ENCODE peak calls at places on chromosomes 16 and 17, in six cellular contexts. One of them, this sample, is unnamed.

GRCh38 chr16:9256196-9256595 is 164.8 kb downstream of the HAPSTR1 start:
- DNase-seq in tibial nerve: no peak
- DNase-seq in left ventricle myocardium inferior: peak
- DNase-seq in CD4-positive, alpha-beta T cell: no peak
- DNase-seq in lung: no peak
- DNase-seq in substantia nigra: peak
- DNase-seq in this sample: peak

GRCh38 chr16:89122322-89122831 is 28.7 kb downstream of the ACSF3 start:
- DNase-seq in tibial nerve: no peak
- DNase-seq in left ventricle myocardium inferior: no peak
- DNase-seq in CD4-positive, alpha-beta T cell: peak
- DNase-seq in lung: peak
- DNase-seq in substantia nigra: no peak
- DNase-seq in this sample: peak

GRCh38 chr16:54284319-54284930 is 2.2 kb downstream of the IRX3 start:
- DNase-seq in tibial nerve: no peak
- DNase-seq in left ventricle myocardium inferior: no peak
- DNase-seq in CD4-positive, alpha-beta T cell: no peak
- DNase-seq in lung: no peak
- DNase-seq in substantia nigra: no peak
- DNase-seq in this sample: no peak

GRCh38 chr16:48542020-48542473 is 67.9 kb downstream of the N4BP1 start:
- DNase-seq in tibial nerve: peak
- DNase-seq in left ventricle myocardium inferior: peak
- DNase-seq in CD4-positive, alpha-beta T cell: no peak
- DNase-seq in lung: peak
- DNase-seq in substantia nigra: peak
- DNase-seq in this sample: peak

GRCh38 chr16:68072038-68072695 is 13.0 kb upstream of the NFATC3 start:
- DNase-seq in tibial nerve: peak
- DNase-seq in left ventricle myocardium inferior: no peak
- DNase-seq in CD4-positive, alpha-beta T cell: no peak
- DNase-seq in lung: no peak
- DNase-seq in substantia nigra: no peak
- DNase-seq in this sample: no peak

GRCh38 chr16:89697161-89697615 is 4.3 kb downstream of the SPATA2L start:
- DNase-seq in tibial nerve: no peak
- DNase-seq in left ventricle myocardium inferior: no peak
- DNase-seq in CD4-positive, alpha-beta T cell: no peak
- DNase-seq in lung: no peak
- DNase-seq in substantia nigra: no peak
- DNase-seq in this sample: no peak

GRCh38 chr16:72371307-72372081 is 199.5 kb upstream of the PMFBP1 start:
- DNase-seq in tibial nerve: no peak
- DNase-seq in left ventricle myocardium inferior: no peak
- DNase-seq in CD4-positive, alpha-beta T cell: no peak
- DNase-seq in lung: no peak
- DNase-seq in substantia nigra: no peak
- DNase-seq in this sample: no peak

GRCh38 chr17:28741358-28742349 is 2.2 kb upstream of the TRAF4 start:
- DNase-seq in tibial nerve: no peak
- DNase-seq in left ventricle myocardium inferior: no peak
- DNase-seq in CD4-positive, alpha-beta T cell: no peak
- DNase-seq in lung: no peak
- DNase-seq in substantia nigra: no peak
- DNase-seq in this sample: no peak

GRCh38 chr17:58310511-58311428 is 17.8 kb downstream of the TSPOAP1 start:
- DNase-seq in tibial nerve: no peak
- DNase-seq in left ventricle myocardium inferior: no peak
- DNase-seq in CD4-positive, alpha-beta T cell: no peak
- DNase-seq in lung: peak
- DNase-seq in substantia nigra: no peak
- DNase-seq in this sample: no peak

GRCh38 chr17:11495616-11496015 is 102.7 kb upstream of the DNAH9 start:
- DNase-seq in tibial nerve: no peak
- DNase-seq in left ventricle myocardium inferior: no peak
- DNase-seq in CD4-positive, alpha-beta T cell: no peak
- DNase-seq in lung: no peak
- DNase-seq in substantia nigra: no peak
- DNase-seq in this sample: no peak

GRCh38 chr16:22321340-22322001 is 24.3 kb downstream of the POLR3E start:
- DNase-seq in tibial nerve: peak
- DNase-seq in left ventricle myocardium inferior: peak
- DNase-seq in CD4-positive, alpha-beta T cell: peak
- DNase-seq in lung: peak
- DNase-seq in substantia nigra: peak
- DNase-seq in this sample: peak

GRCh38 chr16:86565644-86566511 is 751 bp upstream of the FOXC2 start:
- DNase-seq in tibial nerve: no peak
- DNase-seq in left ventricle myocardium inferior: no peak
- DNase-seq in CD4-positive, alpha-beta T cell: no peak
- DNase-seq in lung: no peak
- DNase-seq in substantia nigra: no peak
- DNase-seq in this sample: no peak

GRCh38 chr17:1753767-1754429 is 8.0 kb upstream of the SERPINF1 start:
- DNase-seq in tibial nerve: no peak
- DNase-seq in left ventricle myocardium inferior: no peak
- DNase-seq in CD4-positive, alpha-beta T cell: no peak
- DNase-seq in lung: no peak
- DNase-seq in substantia nigra: no peak
- DNase-seq in this sample: no peak

DNA sequence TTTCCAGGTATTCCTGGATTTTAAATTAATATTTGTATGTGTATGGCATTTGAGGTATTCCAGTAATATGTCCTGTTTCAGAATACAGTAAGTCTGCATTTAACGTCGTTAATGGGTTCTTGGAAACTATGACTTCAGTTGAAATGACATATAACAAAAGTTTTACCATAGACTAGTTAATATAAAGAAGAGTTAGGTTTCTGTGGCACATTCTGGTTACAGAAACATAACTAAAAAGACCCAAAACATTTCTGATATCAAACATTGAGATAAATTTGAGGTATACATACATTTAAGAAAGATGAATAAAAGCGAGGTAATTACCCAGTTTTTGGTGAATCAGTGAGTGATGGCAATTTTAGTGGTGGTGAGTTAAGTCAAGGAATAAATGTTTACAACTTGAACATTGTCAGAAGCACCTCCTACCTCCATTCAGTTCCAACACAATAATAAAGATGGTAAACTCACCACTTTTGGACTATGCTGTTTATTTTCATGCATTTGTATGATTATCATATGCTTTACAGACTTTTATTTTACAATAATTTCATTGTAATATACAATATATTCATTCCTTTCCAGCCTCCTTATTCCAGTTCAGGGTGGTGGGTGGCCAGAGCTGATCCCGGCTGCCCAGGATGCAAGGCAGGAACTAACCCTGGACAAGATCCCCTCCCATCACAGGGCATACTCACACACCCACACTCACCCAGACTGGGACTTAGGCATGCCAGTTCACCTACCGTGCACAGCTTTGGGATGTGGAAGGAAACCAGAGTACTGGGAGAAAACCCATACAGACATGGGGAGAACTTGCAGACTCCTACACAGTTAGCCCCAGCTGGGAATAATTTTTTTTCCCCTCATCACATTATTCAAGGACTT is 9.7 kb downstream of the LUC7L3 start:
- DNase-seq in tibial nerve: no peak
- DNase-seq in left ventricle myocardium inferior: no peak
- DNase-seq in CD4-positive, alpha-beta T cell: no peak
- DNase-seq in lung: no peak
- DNase-seq in substantia nigra: no peak
- DNase-seq in this sample: no peak
- H3K27ac ChIP-seq in tibial nerve: no peak
- H3K27ac ChIP-seq in left ventricle myocardium inferior: no peak
- H3K27ac ChIP-seq in CD4-positive, alpha-beta T cell: no peak
- H3K27ac ChIP-seq in lung: no peak
- H3K27ac ChIP-seq in substantia nigra: no peak
- H3K27ac ChIP-seq in this sample: no peak

GRCh38 chr17:17204041-17204591 is 2.0 kb downstream of the PLD6 start:
- DNase-seq in tibial nerve: no peak
- DNase-seq in left ventricle myocardium inferior: peak
- DNase-seq in CD4-positive, alpha-beta T cell: no peak
- DNase-seq in lung: no peak
- DNase-seq in substantia nigra: peak
- DNase-seq in this sample: peak

GRCh38 chr17:17206913-17207368 is 808 bp upstream of the PLD6 start:
- DNase-seq in tibial nerve: no peak
- DNase-seq in left ventricle myocardium inferior: no peak
- DNase-seq in CD4-positive, alpha-beta T cell: no peak
- DNase-seq in lung: no peak
- DNase-seq in substantia nigra: no peak
- DNase-seq in this sample: no peak

GRCh38 chr17:17206149-17206912 is at the start of gene PLD6:
- DNase-seq in tibial nerve: peak
- DNase-seq in left ventricle myocardium inferior: peak
- DNase-seq in CD4-positive, alpha-beta T cell: peak
- DNase-seq in lung: peak
- DNase-seq in substantia nigra: peak
- DNase-seq in this sample: peak

GRCh38 chr17:17204635-17205231 is 1.4 kb downstream of the PLD6 start:
- DNase-seq in tibial nerve: no peak
- DNase-seq in left ventricle myocardium inferior: no peak
- DNase-seq in CD4-positive, alpha-beta T cell: no peak
- DNase-seq in lung: no peak
- DNase-seq in substantia nigra: no peak
- DNase-seq in this sample: no peak

DNA sequence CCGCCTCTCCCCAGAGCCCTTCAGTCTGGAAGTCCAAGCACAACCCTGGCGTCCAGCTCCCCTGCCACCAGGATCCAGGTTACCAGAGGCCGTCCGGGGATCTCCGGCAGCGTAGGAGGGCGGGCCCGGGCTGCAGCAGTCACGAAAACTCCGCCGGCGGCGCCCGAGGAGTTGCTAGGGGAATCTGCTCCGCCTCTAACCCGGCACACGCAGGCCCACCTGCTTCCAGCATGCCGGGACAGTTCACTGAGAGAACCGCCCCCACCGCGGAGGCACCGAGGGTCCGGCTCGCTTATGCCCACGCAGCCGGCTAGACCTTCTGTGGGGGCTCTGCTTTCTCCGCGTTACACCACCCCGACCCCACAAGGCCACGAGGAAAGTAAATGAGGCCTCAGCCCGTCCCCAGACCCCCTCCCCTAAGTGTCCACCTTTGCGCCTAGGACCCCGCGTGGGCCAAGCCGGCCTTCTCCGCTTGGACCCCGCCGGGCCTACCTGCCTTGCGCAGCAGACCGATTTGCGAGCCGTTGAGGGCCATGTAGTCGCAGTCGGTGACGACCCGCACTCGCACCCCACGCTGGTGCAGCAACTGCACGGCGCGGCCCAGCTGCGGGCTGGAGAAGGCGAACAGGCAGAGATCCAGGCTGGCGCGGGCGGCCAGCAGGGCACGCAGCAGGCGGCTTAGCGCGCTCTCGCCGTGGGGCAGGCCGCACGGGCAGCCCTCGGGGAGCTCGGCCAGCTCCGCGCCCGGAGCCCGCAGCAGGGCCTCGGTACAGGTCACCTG is 575 bp downstream of the PLD6 start:
- DNase-seq in tibial nerve: peak
- DNase-seq in left ventricle myocardium inferior: peak
- DNase-seq in CD4-positive, alpha-beta T cell: peak
- DNase-seq in lung: peak
- DNase-seq in substantia nigra: no peak
- DNase-seq in this sample: peak
- H3K27ac ChIP-seq in tibial nerve: peak
- H3K27ac ChIP-seq in left ventricle myocardium inferior: peak
- H3K27ac ChIP-seq in CD4-positive, alpha-beta T cell: peak
- H3K27ac ChIP-seq in lung: peak
- H3K27ac ChIP-seq in substantia nigra: peak
- H3K27ac ChIP-seq in this sample: peak

DNA sequence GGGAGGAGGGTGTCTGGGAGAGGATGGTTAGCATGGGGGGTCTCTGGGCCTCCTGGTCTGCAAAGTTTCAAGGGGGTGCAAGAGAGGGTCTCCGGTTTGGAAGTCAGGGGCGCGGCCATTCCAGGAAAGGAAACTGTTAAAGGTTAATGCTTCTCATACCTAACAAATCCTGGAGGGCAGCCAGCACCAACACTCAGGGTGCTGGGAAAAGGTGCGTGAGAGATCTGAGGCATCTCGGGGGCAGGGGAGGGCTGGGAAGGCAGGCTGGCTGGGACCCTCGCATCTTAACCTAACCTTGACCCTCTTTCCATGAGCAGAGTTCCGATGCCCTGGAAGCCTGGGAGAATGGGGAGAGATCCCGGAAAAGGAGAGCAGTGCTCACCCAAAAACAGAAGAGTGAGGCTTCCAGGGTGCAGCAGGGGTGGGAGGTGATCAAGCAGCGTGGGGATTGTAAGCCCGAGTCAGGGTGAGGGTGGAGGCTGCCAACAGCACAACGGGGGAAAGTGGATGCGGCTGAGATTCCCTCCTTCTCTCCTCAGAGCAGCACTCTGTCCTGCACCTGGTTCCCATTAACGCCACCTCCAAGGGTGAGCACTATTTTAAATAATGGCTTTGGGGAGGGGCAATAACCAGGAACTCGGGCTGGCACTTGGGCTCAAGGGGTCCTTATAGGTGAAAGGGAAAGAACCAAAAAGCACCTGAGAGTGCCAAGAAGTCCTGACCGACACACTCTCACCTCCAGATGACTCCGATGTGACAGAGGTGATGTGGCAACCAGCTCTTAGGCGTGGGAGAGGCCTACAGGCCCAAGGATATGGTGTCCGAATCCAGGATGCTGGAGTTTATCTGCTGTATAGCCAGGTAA is 989 bp downstream of the TNFSF13 start:
- DNase-seq in tibial nerve: no peak
- DNase-seq in left ventricle myocardium inferior: no peak
- DNase-seq in CD4-positive, alpha-beta T cell: no peak
- DNase-seq in lung: peak
- DNase-seq in substantia nigra: no peak
- DNase-seq in this sample: no peak
- H3K27ac ChIP-seq in tibial nerve: peak
- H3K27ac ChIP-seq in left ventricle myocardium inferior: peak
- H3K27ac ChIP-seq in CD4-positive, alpha-beta T cell: no peak
- H3K27ac ChIP-seq in lung: peak
- H3K27ac ChIP-seq in substantia nigra: peak
- H3K27ac ChIP-seq in this sample: peak

DNA sequence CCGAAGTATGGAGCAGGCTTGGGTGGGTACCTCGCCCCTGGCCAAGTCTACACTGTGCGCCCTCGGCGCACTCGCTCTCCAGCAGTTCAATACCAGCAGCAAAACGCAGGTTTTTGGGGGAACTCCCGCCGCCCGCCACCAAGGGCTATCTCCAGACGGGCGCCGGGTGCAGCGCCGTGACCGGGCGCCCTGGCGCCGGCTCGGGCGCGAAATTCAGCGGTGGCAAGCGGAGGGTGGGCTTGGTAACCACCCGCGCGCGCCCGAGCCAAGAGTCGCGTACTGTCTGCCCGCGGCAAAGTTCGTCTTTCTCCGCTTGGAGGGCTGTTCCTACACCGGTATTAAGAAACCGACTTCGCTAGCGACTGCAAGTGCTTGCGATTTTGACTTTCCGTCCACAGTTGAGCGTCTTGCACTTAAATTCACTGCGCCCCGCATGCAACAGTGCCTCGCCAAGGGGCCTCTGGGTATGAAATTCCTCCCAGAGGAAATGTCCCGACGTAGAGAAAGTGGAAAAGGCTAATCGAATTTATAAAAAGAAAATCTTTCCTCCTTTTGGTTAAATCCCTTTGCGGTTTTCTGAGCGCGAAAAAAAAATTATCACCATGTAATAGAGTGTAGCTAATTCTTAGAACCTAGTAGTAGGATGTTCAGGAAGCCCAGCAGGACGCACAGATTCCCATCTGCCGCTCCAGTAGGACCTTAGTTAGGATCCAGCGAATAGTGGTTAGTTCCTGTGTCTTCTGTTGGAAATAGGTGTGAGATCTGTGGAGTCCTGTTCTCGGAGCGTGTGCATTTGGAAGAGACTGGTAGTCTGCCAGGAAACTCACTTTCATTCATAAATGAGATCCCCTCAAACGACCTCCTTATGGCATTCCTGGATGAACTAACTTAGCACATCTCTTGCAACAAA is 5.1 kb upstream of the SALL1 start:
- DNase-seq in tibial nerve: no peak
- DNase-seq in left ventricle myocardium inferior: no peak
- DNase-seq in CD4-positive, alpha-beta T cell: no peak
- DNase-seq in lung: no peak
- DNase-seq in substantia nigra: no peak
- DNase-seq in this sample: no peak
- H3K27ac ChIP-seq in tibial nerve: no peak
- H3K27ac ChIP-seq in left ventricle myocardium inferior: no peak
- H3K27ac ChIP-seq in CD4-positive, alpha-beta T cell: no peak
- H3K27ac ChIP-seq in lung: no peak
- H3K27ac ChIP-seq in substantia nigra: peak
- H3K27ac ChIP-seq in this sample: no peak